ENCODE peak calls at places on chromosomes 6 and 20, in six cellular contexts. V is GM12878, E is MM.1S, Y is psoas muscle, A is A549, M is fibroblast of lung. O is an unnamed sample.

GRCh38 chr6:11971154-11971553 is 41.0 kb upstream of the HIVEP1 start:
- DNase-seq in E (no peak), V (no peak), Y (no peak), A (no peak), M (peak; percentile 97), O (peak; percentile 85)

GRCh38 chr20:43988867-43989266 is 74.2 kb downstream of the TOX2 start:
- DNase-seq in V (no peak), E (no peak), M (peak; percentile 64), Y (no peak), A (no peak), O (peak; percentile 8)

GRCh38 chr6:52423971-52424381 is 3.8 kb downstream of the EFHC1 start:
- DNase-seq in M (peak; percentile 97), E (no peak), A (peak; percentile 16), V (no peak), Y (peak; percentile 29), O (peak; percentile 90)

GRCh38 chr6:64293298-64293697 is 657.7 kb downstream of the PHF3 start:
- DNase-seq in V (no peak), M (peak; percentile 1), E (no peak), Y (no peak), A (no peak), O (no peak)

GRCh38 chr6:161406633-161407032 is 132.8 kb upstream of the AGPAT4 start:
- DNase-seq in V (no peak), Y (no peak), E (no peak), A (peak; percentile 70), M (peak; percentile 92), O (peak; percentile 46)

GRCh38 chr20:40962733-40963504 is 65.7 kb upstream of the TOP1 start:
- DNase-seq in E (peak; percentile 69), A (peak; percentile 63), V (no peak), Y (peak; percentile 61), M (peak; percentile 38), O (peak; percentile 82)

GRCh38 chr6:10223841-10224240 is 191.0 kb downstream of the TFAP2A start:
- DNase-seq in A (no peak), M (no peak), E (no peak), Y (no peak), V (no peak), O (no peak)

GRCh38 chr6:118580585-118581419 is 32.7 kb downstream of the PLN start:
- DNase-seq in M (peak; percentile 77), A (peak; percentile 53), V (no peak), E (peak; percentile 59), Y (peak; percentile 64), O (peak; percentile 85)

GRCh38 chr20:32437391-32438074 is 79.4 kb downstream of the ASXL1 start:
- DNase-seq in A (peak; percentile 37), M (no peak), E (no peak), V (no peak), Y (no peak), O (no peak)

GRCh38 chr6:20873425-20874190 is 339.4 kb downstream of the CDKAL1 start:
- DNase-seq in Y (no peak), M (no peak), V (no peak), E (no peak), A (peak; percentile 57), O (peak; percentile 15)

GRCh38 chr20:31565699-31566331 is 39.3 kb upstream of the ID1 start:
- DNase-seq in E (peak; percentile 66), V (no peak), M (no peak), A (peak; percentile 53), Y (no peak), O (no peak)

GRCh38 chr20:60046011-60046413 is 87.8 kb downstream of the CDH26 start:
- DNase-seq in M (peak; percentile 61), A (no peak), Y (no peak), V (no peak), E (no peak), O (peak; percentile 17)

GRCh38 chr20:57586370-57586793 is 25.5 kb downstream of the PCK1 start:
- DNase-seq in A (no peak), V (no peak), E (no peak), M (no peak), Y (no peak), O (no peak)

GRCh38 chr20:50546729-50547314 is 36.6 kb downstream of the PTPN1 start:
- DNase-seq in M (no peak), E (no peak), V (no peak), A (no peak), Y (no peak), O (no peak)

GRCh38 chr6:137630666-137631065 is 136.5 kb upstream of the OLIG3 start:
- DNase-seq in M (no peak), E (no peak), V (no peak), A (no peak), Y (no peak), O (no peak)

GRCh38 chr6:151440930-151441329 is 11.0 kb downstream of the RMND1 start:
- DNase-seq in M (peak; percentile 34), A (no peak), V (no peak), Y (no peak), E (peak; percentile 38), O (peak; percentile 73)
- H3K4me3 ChIP-seq in M (no peak overlapping the region), A (no peak overlapping the region), V (peak overlapping the region; percentile 32), Y (no peak overlapping the region), E (peak overlapping the region; percentile 42), O (no peak overlapping the region)

GRCh38 chr6:122653094-122653493 is 42.9 kb downstream of the PKIB start:
- DNase-seq in A (peak; percentile 3), Y (no peak), M (peak; percentile 96), V (no peak), E (no peak), O (no peak)
- H3K4me1 ChIP-seq in A (peaks cover 15% of the 10 kb centered on the region), Y (no peaks in the 10 kb centered on the region), M (no peaks in the 10 kb centered on the region), V (no peaks in the 10 kb centered on the region), E (no peaks in the 10 kb centered on the region), O (peaks cover 30% of the 10 kb centered on the region)

GRCh38 chr6:56374841-56375369 is 127.5 kb upstream of the COL21A1 start:
- DNase-seq in Y (no peak), V (no peak), A (no peak), M (peak; percentile 65), E (no peak), O (peak; percentile 89)
- H3K4me3 ChIP-seq in Y (peak overlapping the region; percentile 28), V (no peak overlapping the region), A (no peak overlapping the region), M (no peak overlapping the region), E (no peak overlapping the region), O (peak overlapping the region; percentile 68)

GRCh38 chr6:44039839-44040350 is 87.4 kb downstream of the MRPL14 start:
- DNase-seq in M (no peak), E (no peak), A (no peak), Y (no peak), V (no peak), O (no peak)
- H3K4me1 ChIP-seq in M (peaks cover 43% of the 10 kb centered on the region), E (no peaks in the 10 kb centered on the region), A (peaks cover 79% of the 10 kb centered on the region), Y (peaks cover 15% of the 10 kb centered on the region), V (peaks cover 5% of the 10 kb centered on the region), O (peaks cover 35% of the 10 kb centered on the region)

GRCh38 chr6:35716798-35717197 is 20.0 kb upstream of the ARMC12 start:
- DNase-seq in A (no peak), Y (no peak), E (no peak), M (no peak), V (no peak), O (no peak)

GRCh38 chr6:35718354-35718695 is 18.5 kb upstream of the ARMC12 start:
- DNase-seq in E (no peak), M (no peak), Y (no peak), A (no peak), V (no peak), O (no peak)

GRCh38 chr6:35718911-35719381 is 17.9 kb upstream of the ARMC12 start:
- DNase-seq in A (no peak), V (no peak), Y (no peak), E (no peak), M (no peak), O (peak; percentile 52)

GRCh38 chr6:35719407-35719829 is 17.4 kb upstream of the ARMC12 start:
- DNase-seq in A (no peak), M (no peak), E (no peak), V (no peak), Y (no peak), O (peak; percentile 31)

GRCh38 chr6:35717449-35718353 is 19.1 kb upstream of the ARMC12 start:
- DNase-seq in A (no peak), E (no peak), V (no peak), M (no peak), Y (no peak), O (no peak)
- H3K4me3 ChIP-seq in A (no peak overlapping the region), E (no peak overlapping the region), V (no peak overlapping the region), M (no peak overlapping the region), Y (no peak overlapping the region), O (no peak overlapping the region)

O was measured in adipocyte.